ENCODE peak calls at places on chromosomes 4 and X, in six cellular contexts. H, F, G, E, C and Q are unnamed samples.
A peak's percentile ranks its signal among the peaks of the same experiment; 100 is the strongest.

GRCh38 chrX:33831211-33831610 is 300.9 kb downstream of the FAM47A start:
- DNase-seq in E (no peak), F (no peak), H (no peak), C (no peak), G (no peak), Q (peak; percentile 25)

GRCh38 chrX:10761447-10761846 is 141.1 kb upstream of the MID1 start:
- DNase-seq in H (no peak), E (no peak), F (no peak), G (no peak), C (no peak), Q (no peak)

GRCh38 chr4:183444953-183445543 is 612 bp downstream of the CDKN2AIP start:
- DNase-seq in C (peak; percentile 54), E (no peak), F (no peak), H (peak; percentile 51), G (peak; percentile 75), Q (peak; percentile 35)

GRCh38 chrX:18441780-18442367 is 16.5 kb downstream of the CDKL5 start:
- DNase-seq in E (no peak), G (no peak), F (no peak), H (no peak), C (no peak), Q (no peak)

GRCh38 chr4:143617994-143618679 is 82.3 kb downstream of the FREM3 start:
- DNase-seq in E (no peak), H (no peak), F (no peak), G (no peak), C (no peak), Q (no peak)

GRCh38 chr4:163191999-163192398 is 25.3 kb upstream of the NAF1 start:
- DNase-seq in G (peak; percentile 11), E (peak; percentile 26), H (peak; percentile 46), C (peak; percentile 45), F (no peak), Q (no peak)

GRCh38 chrX:79325263-79325958 is 41.7 kb downstream of the ITM2A start:
- DNase-seq in H (no peak), F (peak; percentile 14), G (no peak), C (no peak), E (no peak), Q (no peak)

GRCh38 chr4:5524900-5525299 is 183.5 kb downstream of the EVC2 start:
- DNase-seq in H (no peak), C (peak; percentile 33), F (no peak), E (no peak), G (no peak), Q (no peak)

GRCh38 chrX:50036481-50036880 is 114.1 kb downstream of the CLCN5 start:
- DNase-seq in E (no peak), F (no peak), G (no peak), H (no peak), C (no peak), Q (no peak)

GRCh38 chrX:114800719-114801118 is 216.7 kb downstream of the IL13RA2 start:
- DNase-seq in F (no peak), C (peak; percentile 80), E (peak; percentile 15), G (no peak), H (peak; percentile 2), Q (no peak)

GRCh38 chrX:133668225-133668931 is 253.1 kb upstream of the GPC4 start:
- DNase-seq in C (peak; percentile 25), H (no peak), F (no peak), G (no peak), E (no peak), Q (peak; percentile 23)

GRCh38 chr4:28443786-28444412 is 1583.3 kb downstream of the STIM2 start:
- DNase-seq in G (no peak), C (peak; percentile 36), E (no peak), H (no peak), F (no peak), Q (no peak)

GRCh38 chrX:129572422-129572821 is 32.4 kb downstream of the OCRL start:
- DNase-seq in G (no peak), C (no peak), H (no peak), E (no peak), F (no peak), Q (no peak)

GRCh38 chrX:130167040-130167439 is 1.4 kb upstream of the AIFM1 start:
- DNase-seq in C (no peak), H (no peak), E (no peak), G (no peak), F (no peak), Q (no peak)

GRCh38 chr4:2843909-2844584 is 403 bp downstream of the ADD1 start:
- DNase-seq in H (peak; percentile 39), G (peak; percentile 48), F (peak; percentile 83), E (no peak), C (peak; percentile 67), Q (peak; percentile 46)

GRCh38 chr4:53431052-53431451 is 53.6 kb downstream of the FIP1L1 start:
- DNase-seq in G (no peak), F (no peak), C (no peak), E (no peak), H (no peak), Q (no peak)

GRCh38 chr4:144531841-144532240 is 114.1 kb upstream of the HHIP start:
- DNase-seq in G (no peak), H (no peak), C (no peak), E (no peak), F (no peak), Q (no peak)

GRCh38 chr4:74619931-74620702 is 174.2 kb downstream of the BTC start:
- DNase-seq in G (no peak), H (no peak), E (no peak), F (no peak), C (peak; percentile 33), Q (no peak)

GRCh38 chrX:55056820-55057690 is 17.8 kb upstream of the PAGE2B start:
- DNase-seq in F (no peak), G (no peak), H (no peak), E (no peak), C (peak; percentile 47), Q (no peak)

GRCh38 chr4:176137626-176138025 is 57.8 kb downstream of the SPATA4 start:
- DNase-seq in H (no peak), G (no peak), E (no peak), F (no peak), C (peak; percentile 86), Q (no peak)

GRCh38 chrX:103845165-103845653 is 13.2 kb upstream of the RAB9B start:
- DNase-seq in H (peak; percentile 39), F (peak; percentile 67), C (peak; percentile 80), E (peak; percentile 10), G (peak; percentile 59), Q (peak; percentile 42)

GRCh38 chrX:150454508-150455219 is 91.5 kb downstream of the MAMLD1 start:
- DNase-seq in H (no peak), F (no peak), C (no peak), G (no peak), E (no peak), Q (no peak)

GRCh38 chr4:99868126-99868596 is 26.1 kb downstream of the LAMTOR3 start:
- DNase-seq in F (peak; percentile 26), E (no peak), C (peak; percentile 88), H (no peak), G (no peak), Q (no peak)

GRCh38 chr4:184668511-184669114 is 19.1 kb downstream of the PRIMPOL start:
- DNase-seq in G (peak; percentile 47), C (no peak), H (no peak), F (no peak), E (no peak), Q (no peak)

GRCh38 chr4:38154251-38154650 is 194.1 kb downstream of the PTTG2 start:
- DNase-seq in E (no peak), H (no peak), F (no peak), C (no peak), G (no peak), Q (no peak)

GRCh38 chrX:72126048-72126415 is 5.7 kb downstream of the RTL5 start:
- DNase-seq in H (no peak), G (no peak), E (no peak), C (no peak), F (no peak), Q (no peak)

DNA sequence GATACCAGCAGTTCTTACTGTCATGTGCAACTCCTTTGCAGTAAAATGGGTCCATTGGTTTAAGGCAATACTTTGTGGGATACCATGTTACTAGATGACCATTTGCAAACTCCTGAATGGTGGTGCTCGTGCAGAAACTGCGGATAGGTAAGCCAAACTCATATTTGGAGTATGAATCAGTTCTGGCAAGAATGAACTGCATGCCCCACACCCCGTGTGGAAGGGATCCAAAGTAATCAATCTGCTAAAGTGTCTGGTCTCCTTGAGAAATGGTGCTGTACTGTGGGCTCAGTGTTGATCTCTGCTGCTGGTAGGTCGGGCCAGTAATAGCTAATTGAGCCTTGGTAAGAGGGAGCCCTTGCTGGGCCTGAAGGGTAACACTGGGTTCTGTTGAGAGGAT is 4.2 kb upstream of the TAB3 start:
- DNase-seq in F (no peak), C (no peak), E (no peak), H (no peak), G (no peak), Q (peak; percentile 45)
- H3K27ac ChIP-seq in F (no peak overlapping the region), C (no peak overlapping the region), E (no peak overlapping the region), H (no peak overlapping the region), G (no peak overlapping the region), Q (peak overlapping the region; percentile 92)

DNA sequence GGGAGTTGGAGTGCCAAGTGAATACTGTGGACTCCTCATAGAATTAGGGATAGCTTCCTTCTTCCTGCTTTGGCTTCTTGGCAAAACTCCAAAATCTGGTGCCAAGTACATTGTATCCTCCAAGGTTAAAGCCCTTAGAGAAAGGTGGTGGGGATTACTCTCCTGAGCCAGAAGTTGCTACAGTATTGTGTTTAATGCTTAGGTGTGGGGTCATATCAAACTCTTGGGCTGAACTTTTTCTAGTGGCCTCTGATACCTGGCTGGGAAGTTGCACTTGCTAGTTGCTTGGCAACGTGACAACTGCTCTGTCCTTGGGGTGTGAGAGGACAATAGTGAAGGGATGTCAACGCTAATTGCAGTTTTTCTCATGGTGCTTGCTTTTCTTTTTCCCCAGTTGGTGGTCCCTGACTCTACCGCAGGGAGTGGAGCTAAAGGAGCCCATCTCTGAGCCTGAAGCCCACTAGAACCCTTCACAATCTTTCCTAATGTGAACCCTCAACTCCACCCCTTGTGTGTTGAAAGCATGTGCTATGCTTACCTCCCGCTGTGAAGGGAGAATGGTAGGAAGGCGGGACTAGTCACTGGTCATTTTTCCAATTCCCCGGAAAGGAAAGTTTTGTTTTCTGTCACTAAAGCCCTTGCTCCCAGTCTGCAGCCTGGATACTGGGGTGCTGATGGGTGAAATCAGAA is 35.5 kb downstream of the DLG3 start:
- DNase-seq in E (no peak), G (no peak), F (peak; percentile 45), H (no peak), C (no peak), Q (peak; percentile 18)
- H3K4me2 ChIP-seq in E (no peak overlapping the region), G (no peak overlapping the region), F (peak overlapping the region; percentile 68), H (no peak overlapping the region), C (no peak overlapping the region), Q (peak overlapping the region; percentile 70)

DNA sequence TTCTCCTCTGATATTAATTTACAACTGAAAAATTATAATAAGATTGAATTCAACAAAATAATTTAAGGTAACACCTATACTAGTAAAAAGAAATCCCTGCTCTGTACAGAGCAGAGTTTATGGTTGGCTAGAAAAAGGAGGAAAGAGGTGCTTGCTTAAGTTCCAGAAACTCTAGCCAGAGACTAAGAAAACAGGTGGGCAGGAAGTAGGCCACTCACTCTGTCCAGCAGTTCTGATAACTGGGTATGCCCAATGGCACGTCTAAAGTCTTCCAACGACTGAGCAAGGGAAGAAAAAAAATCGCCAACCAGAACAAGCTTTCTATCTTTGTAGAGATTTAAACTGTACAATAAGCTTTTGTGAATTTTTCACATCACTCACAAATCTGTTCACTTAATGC is 42.1 kb downstream of the TMEM165 start:
- DNase-seq in H (no peak), F (no peak), C (no peak), E (no peak), G (no peak), Q (no peak)
- H3K27ac ChIP-seq in H (no peak overlapping the region), F (no peak overlapping the region), C (no peak overlapping the region), E (peak overlapping the region; percentile 57), G (no peak overlapping the region), Q (no peak overlapping the region)

GRCh38 chr4:68152411-68152810 is 22.7 kb upstream of the TMPRSS11F start:
- DNase-seq in C (no peak), G (no peak), H (peak; percentile 9), F (no peak), E (no peak), Q (peak; percentile 53)
- H3K4me2 ChIP-seq in C (no peak overlapping the region), G (no peak overlapping the region), H (no peak overlapping the region), F (no peak overlapping the region), E (no peak overlapping the region), Q (peak overlapping the region; percentile 36)